ENCODE peak calls at places on chromosome 7, in eight cellular contexts. Z is WTC11; Q is IMR-90; E is AG09309; L is activated CD4-positive, CD25-positive, alpha-beta regulatory T cell treated with anti-CD3 and anti-CD28 coated beads, Interleukin-2, amount 50 U/mL, for 72 hours; N is activated T-helper 1 cell treated with Interleukin-2 at 50 U/mL for 16 hours; T is anterior cingulate cortex; B is RPMI7951. R is an unnamed sample.

GRCh38 chr7:137820677-137821420 is 25.9 kb downstream of the DGKI start:
- DNase-seq in Z (peak), Q (peak), E (peak), L (no peak), N (no peak), T (no peak), B (peak), R (no peak)

GRCh38 chr7:72805526-72806494 is 22.2 kb downstream of the TYW1B start:
- DNase-seq in Z (no peak), Q (peak), E (no peak), L (no peak), N (no peak), T (no peak), B (peak), R (peak)

GRCh38 chr7:75048435-75049379 is 24.9 kb downstream of the RCC1L start:
- DNase-seq in Z (no peak), Q (peak), E (no peak), L (no peak), N (no peak), T (no peak), B (no peak), R (no peak)

GRCh38 chr7:82506208-82506607 is 62.6 kb upstream of the CACNA2D1 start:
- DNase-seq in Z (no peak), Q (peak), E (no peak), L (no peak), N (no peak), T (no peak), B (no peak), R (no peak)

GRCh38 chr7:122301858-122302745 is 2.4 kb downstream of the FEZF1 start:
- DNase-seq in Z (peak), Q (no peak), E (no peak), L (no peak), N (no peak), T (no peak), B (no peak), R (no peak)

GRCh38 chr7:43735802-43736603 is 6.7 kb upstream of the COA1 start:
- DNase-seq in Z (no peak), Q (peak), E (no peak), L (no peak), N (no peak), T (no peak), B (peak), R (no peak)

GRCh38 chr7:117269895-117270294 is 53.0 kb downstream of the WNT2 start:
- DNase-seq in Z (no peak), Q (peak), E (peak), L (no peak), N (no peak), T (no peak), B (peak), R (peak)

GRCh38 chr7:98514211-98515150 is 102.6 kb upstream of the NPTX2 start:
- DNase-seq in Z (no peak), Q (no peak), E (no peak), L (no peak), N (no peak), T (no peak), B (peak), R (no peak)